ENCODE peak calls at places on chromosomes 6 and 20, in ten cellular contexts. Q, M, V, T, C, A, Z, F, O and S are unnamed samples.
A peak's percentile ranks its signal among the peaks of the same experiment; 100 is the strongest.

GRCh38 chr6:52231411-52232127 is 12.7 kb downstream of the IL17F start:
- DNase-seq in Q (no peak), M (no peak), V (no peak), T (no peak), C (no peak), A (no peak), Z (no peak), F (peak; percentile 55), O (no peak), S (no peak)

GRCh38 chr6:43870660-43871061 is 100.7 kb downstream of the VEGFA start:
- DNase-seq in Q (no peak), M (no peak), V (no peak), T (no peak), C (no peak), A (no peak), Z (no peak), F (no peak), O (no peak), S (no peak)

GRCh38 chr20:34535301-34535840 is 19.1 kb downstream of the DYNLRB1 start:
- DNase-seq in Q (no peak), M (no peak), V (no peak), T (no peak), C (no peak), A (no peak), Z (no peak), F (no peak), O (no peak), S (no peak)

GRCh38 chr6:38375341-38375740 is 264.4 kb downstream of the BTBD9 start:
- DNase-seq in Q (no peak), M (no peak), V (no peak), T (no peak), C (no peak), A (no peak), Z (no peak), F (no peak), O (no peak), S (no peak)

GRCh38 chr20:9837634-9838033 is 1.2 kb downstream of the PAK5 start:
- DNase-seq in Q (no peak), M (peak; percentile 2), V (no peak), T (no peak), C (no peak), A (peak; percentile 1), Z (no peak), F (no peak), O (no peak), S (no peak)

GRCh38 chr6:99613705-99614429 is 7.2 kb downstream of the PRDM13 start:
- DNase-seq in Q (peak; percentile 16), M (peak; percentile 75), V (peak; percentile 85), T (no peak), C (no peak), A (no peak), Z (peak; percentile 16), F (no peak), O (no peak), S (peak; percentile 38)

GRCh38 chr20:63317601-63318291 is 24.8 kb downstream of the COL20A1 start:
- DNase-seq in Q (no peak), M (no peak), V (no peak), T (no peak), C (no peak), A (no peak), Z (no peak), F (no peak), O (no peak), S (no peak)

GRCh38 chr20:35947489-35947888 is 6.8 kb downstream of the SCAND1 start:
- DNase-seq in Q (peak; percentile 67), M (peak; percentile 68), V (peak; percentile 81), T (peak; percentile 23), C (no peak), A (peak; percentile 10), Z (peak; percentile 68), F (no peak), O (peak; percentile 5), S (peak; percentile 70)

GRCh38 chr6:106974999-106975698 is 620 bp upstream of the CD24 start:
- DNase-seq in Q (peak; percentile 84), M (peak; percentile 83), V (peak; percentile 87), T (peak; percentile 73), C (peak; percentile 24), A (no peak), Z (peak; percentile 53), F (no peak), O (no peak), S (peak; percentile 83)

GRCh38 chr6:13485923-13486557 is 1.4 kb downstream of the GFOD1 start:
- DNase-seq in Q (peak; percentile 90), M (peak; percentile 61), V (peak; percentile 75), T (peak; percentile 31), C (peak; percentile 37), A (peak; percentile 47), Z (peak; percentile 45), F (no peak), O (no peak), S (no peak)

GRCh38 chr6:101195581-101195980 is 197.9 kb upstream of the GRIK2 start:
- DNase-seq in Q (no peak), M (no peak), V (no peak), T (no peak), C (no peak), A (no peak), Z (no peak), F (no peak), O (no peak), S (no peak)

GRCh38 chr6:137498488-137499219 is 4.5 kb upstream of the OLIG3 start:
- DNase-seq in Q (no peak), M (no peak), V (no peak), T (no peak), C (no peak), A (no peak), Z (no peak), F (no peak), O (no peak), S (no peak)

GRCh38 chr6:15682965-15683822 is 20.4 kb upstream of the DTNBP1 start:
- DNase-seq in Q (peak; percentile 40), M (no peak), V (no peak), T (no peak), C (no peak), A (no peak), Z (no peak), F (peak; percentile 40), O (no peak), S (no peak)

GRCh38 chr6:154548130-154548830 is 37.8 kb upstream of the CNKSR3 start:
- DNase-seq in Q (no peak), M (no peak), V (no peak), T (peak; percentile 41), C (peak; percentile 22), A (peak; percentile 72), Z (no peak), F (no peak), O (no peak), S (no peak)

GRCh38 chr6:143952386-143952785 is 55.7 kb downstream of the PLAGL1 start:
- DNase-seq in Q (no peak), M (no peak), V (no peak), T (no peak), C (no peak), A (no peak), Z (no peak), F (no peak), O (no peak), S (no peak)

GRCh38 chr20:51185277-51185676 is 162.4 kb upstream of the KCNG1 start:
- DNase-seq in Q (no peak), M (no peak), V (no peak), T (no peak), C (no peak), A (no peak), Z (no peak), F (no peak), O (no peak), S (peak; percentile 28)

GRCh38 chr6:119791746-119792145 is 442.2 kb upstream of the MAN1A1 start:
- DNase-seq in Q (no peak), M (no peak), V (no peak), T (no peak), C (no peak), A (no peak), Z (no peak), F (no peak), O (no peak), S (no peak)

GRCh38 chr20:57890254-57890800 is 180.5 kb upstream of the PMEPA1 start:
- DNase-seq in Q (peak; percentile 6), M (no peak), V (no peak), T (no peak), C (no peak), A (no peak), Z (no peak), F (no peak), O (no peak), S (no peak)

GRCh38 chr6:21061892-21062291 is 527.6 kb downstream of the CDKAL1 start:
- DNase-seq in Q (no peak), M (no peak), V (no peak), T (no peak), C (no peak), A (no peak), Z (no peak), F (no peak), O (no peak), S (no peak)
- H3K9me3 ChIP-seq in Q (no peaks in the 10 kb centered on the region), M (peaks cover 5% of the 10 kb centered on the region), V (peaks cover 12% of the 10 kb centered on the region), T (no peaks in the 10 kb centered on the region), C (peaks cover 29% of the 10 kb centered on the region), A (no peaks in the 10 kb centered on the region), Z (no peaks in the 10 kb centered on the region), F (peaks cover 6% of the 10 kb centered on the region), O (no peaks in the 10 kb centered on the region), S (no peaks in the 10 kb centered on the region)

GRCh38 chr20:31923388-31924271 is 28.2 kb downstream of the PDRG1 start:
- DNase-seq in Q (no peak), M (peak; percentile 47), V (no peak), T (no peak), C (no peak), A (no peak), Z (no peak), F (peak; percentile 47), O (no peak), S (no peak)
- H3K4me3 ChIP-seq in Q (no peak overlapping the region), M (no peak overlapping the region), V (no peak overlapping the region), T (no peak overlapping the region), C (no peak overlapping the region), A (no peak overlapping the region), Z (no peak overlapping the region), F (no peak overlapping the region), O (no peak overlapping the region), S (no peak overlapping the region)

DNA sequence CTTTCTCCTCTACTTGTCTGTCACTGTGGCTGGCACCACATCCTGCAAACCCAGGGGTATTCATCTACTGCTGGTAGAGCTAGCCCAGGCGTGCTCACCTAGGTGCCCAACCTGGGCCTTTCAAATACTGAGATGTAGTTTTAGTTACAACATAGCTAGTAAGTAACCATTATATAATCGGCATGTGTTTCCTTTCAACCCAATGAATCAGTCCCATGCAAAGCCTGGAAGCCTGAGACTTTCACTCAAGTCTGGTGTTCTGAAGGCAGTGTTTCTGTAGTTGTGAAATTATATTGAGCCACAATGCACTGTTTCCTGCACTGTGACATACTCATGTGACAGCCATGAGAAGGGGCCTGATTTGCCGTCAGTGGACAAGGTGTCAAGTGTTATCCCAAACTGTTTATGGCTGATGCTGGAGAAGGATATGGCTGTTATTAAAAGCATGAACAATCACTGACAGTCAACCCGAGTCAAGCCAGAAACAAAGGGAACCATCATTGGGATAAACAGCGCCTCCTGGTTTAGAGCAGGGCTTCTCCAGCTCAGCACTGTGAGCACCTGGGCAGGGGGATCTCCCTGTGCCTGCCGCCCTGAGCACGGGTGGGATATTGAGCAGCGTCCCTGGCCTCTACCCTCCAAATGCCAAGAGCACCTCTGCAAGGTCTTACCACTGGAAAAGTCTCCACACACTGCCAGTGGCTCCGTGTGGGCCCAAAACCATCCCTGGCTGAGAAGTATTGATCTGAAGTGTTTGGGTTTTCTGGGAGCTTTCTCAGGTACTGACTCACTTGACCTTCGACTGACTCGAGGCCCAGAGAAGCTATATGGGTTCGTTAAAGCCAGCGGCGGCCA is 1.6 kb downstream of the PSMA7 start:
- DNase-seq in Q (peak; percentile 38), M (peak; percentile 54), V (peak; percentile 73), T (peak; percentile 22), C (no peak), A (peak; percentile 46), Z (peak; percentile 45), F (no peak), O (no peak), S (no peak)
- TF ChIP-seq CTCF in Q (peak; percentile 73), M (peak; percentile 46), V (peak; percentile 71), T (peak; percentile 21), C (no peak), A (peak; percentile 39), Z (peak; percentile 36), F (peak; percentile 48), O (no peak), S (no peak)

GRCh38 chr20:40659567-40659966 is 29.5 kb downstream of the MAFB start:
- DNase-seq in Q (no peak), M (no peak), V (no peak), T (no peak), C (no peak), A (no peak), Z (no peak), F (no peak), O (no peak), S (no peak)
- H3K9me3 ChIP-seq in Q (no peaks in the 10 kb centered on the region), M (no peaks in the 10 kb centered on the region), V (no peaks in the 10 kb centered on the region), T (no peaks in the 10 kb centered on the region), C (no peaks in the 10 kb centered on the region), A (no peaks in the 10 kb centered on the region), Z (no peaks in the 10 kb centered on the region), F (no peaks in the 10 kb centered on the region), O (no peaks in the 10 kb centered on the region), S (no peaks in the 10 kb centered on the region)